ENCODE peak calls at places on chromosomes 5 and 9, in ten cellular contexts. K is left lung, R is cardiac fibroblast, B is foreskin fibroblast, E is GM23248, W is heart right ventricle, T is AG09309, Y is neural progenitor cell, L is Peyer's patch, I is fibroblast of villous mesenchyme. J is an unnamed sample.

GRCh38 chr9:111198936-111199335 is 131.1 kb downstream of the OR2K2 start:
- DNase-seq in I (no peak), E (peak), T (no peak), Y (no peak), L (no peak), W (no peak), B (peak), R (peak), K (no peak), J (no peak)

GRCh38 chr9:24118170-24118569 is 292.1 kb upstream of the ELAVL2 start:
- DNase-seq in Y (no peak), K (peak), B (no peak), E (no peak), T (no peak), I (no peak), W (no peak), L (no peak), R (no peak), J (no peak)

GRCh38 chr9:89603629-89604462 is 966 bp upstream of the GADD45G start:
- DNase-seq in T (no peak), B (peak), I (peak), W (peak), Y (peak), R (peak), E (peak), K (peak), L (peak), J (no peak)

GRCh38 chr9:34505370-34506120 is 17.2 kb downstream of the ENHO start:
- DNase-seq in K (no peak), L (no peak), B (no peak), Y (no peak), I (peak), E (peak), W (no peak), T (no peak), R (no peak), J (no peak)

GRCh38 chr5:96756985-96757384 is 50.8 kb downstream of the ERAP1 start:
- DNase-seq in K (no peak), I (no peak), Y (peak), E (peak), R (no peak), T (no peak), B (peak), L (no peak), W (no peak), J (no peak)

GRCh38 chr9:124551472-124552339 is 44.5 kb upstream of the NR5A1 start:
- DNase-seq in Y (peak), T (no peak), R (peak), B (peak), K (no peak), W (no peak), I (peak), L (no peak), E (peak), J (peak)

GRCh38 chr9:81244631-81245030 is 444.7 kb downstream of the TLE1 start:
- DNase-seq in L (no peak), W (no peak), E (peak), T (no peak), I (peak), K (no peak), Y (no peak), R (peak), B (peak), J (no peak)

GRCh38 chr5:139862313-139862712 is 66.7 kb downstream of the PSD2 start:
- DNase-seq in B (peak), E (peak), L (no peak), I (no peak), W (no peak), R (peak), T (peak), K (peak), Y (no peak), J (peak)

GRCh38 chr5:83714780-83715179 is 5.9 kb downstream of the HAPLN1 start:
- DNase-seq in Y (no peak), R (no peak), B (no peak), K (no peak), W (no peak), E (no peak), T (no peak), L (no peak), I (no peak), J (no peak)

GRCh38 chr9:126058631-126059030 is 268.0 kb upstream of the MVB12B start:
- DNase-seq in L (no peak), B (no peak), Y (no peak), I (no peak), K (peak), E (no peak), R (no peak), T (no peak), W (no peak), J (no peak)

GRCh38 chr9:111559000-111559610 is 34.1 kb downstream of the ZNF483 start:
- DNase-seq in T (no peak), K (no peak), R (peak), I (no peak), E (peak), L (peak), B (peak), W (no peak), Y (no peak), J (peak)

GRCh38 chr9:110198357-110198756 is 9.6 kb downstream of the C9orf152 start:
- DNase-seq in I (no peak), R (no peak), B (no peak), E (no peak), K (no peak), L (no peak), Y (no peak), W (no peak), T (no peak), J (no peak)

GRCh38 chr5:143229426-143229895 is 174.0 kb downstream of the NR3C1 start:
- DNase-seq in B (no peak), W (no peak), T (no peak), Y (peak), K (no peak), E (no peak), L (no peak), R (no peak), I (no peak), J (no peak)

GRCh38 chr5:60521379-60522298 is 178.3 kb downstream of the DEPDC1B start:
- DNase-seq in B (no peak), I (no peak), E (no peak), L (no peak), K (no peak), Y (no peak), T (no peak), R (no peak), W (no peak), J (no peak)
- H3K4me3 ChIP-seq in B (no peak), I (no peak), E (no peak), L (no peak), K (no peak), Y (no peak), T (no peak), R (no peak), W (no peak), J (no peak)

DNA sequence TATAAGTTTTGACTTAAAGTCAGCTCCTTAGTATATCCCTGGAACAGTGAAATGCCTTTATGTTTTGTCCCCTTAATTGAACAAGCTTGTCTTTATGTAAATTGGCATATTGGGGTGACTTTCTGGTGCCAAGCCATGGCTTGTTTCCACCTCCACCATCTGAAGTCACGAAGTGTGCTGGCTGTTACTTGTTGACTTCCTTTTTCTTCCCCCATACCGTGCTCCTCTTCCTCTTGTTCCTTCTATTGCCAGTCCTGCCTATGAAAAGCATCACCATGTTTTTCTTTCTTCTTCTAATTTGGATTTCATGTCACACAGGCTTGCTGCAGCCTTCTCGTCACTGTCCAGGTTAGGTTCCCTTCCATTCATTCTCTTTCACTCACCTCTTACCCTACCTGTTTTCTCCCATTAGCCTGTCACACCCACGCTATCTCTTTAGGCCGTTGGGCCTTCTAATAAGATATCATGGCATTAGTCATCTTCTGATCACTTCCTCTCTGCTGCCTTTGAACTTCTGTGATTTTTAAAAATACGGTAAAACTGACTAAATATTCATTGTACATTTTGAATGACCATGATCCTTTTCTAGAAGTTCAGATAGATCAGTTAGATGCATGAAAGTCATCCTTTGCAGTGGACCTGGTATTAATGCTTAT is 48.1 kb downstream of the IQGAP2 start:
- DNase-seq in K (no peak), L (no peak), T (no peak), E (no peak), W (no peak), Y (no peak), R (no peak), I (no peak), B (no peak), J (no peak)
- H3K4me3 ChIP-seq in K (no peak), L (no peak), T (no peak), E (no peak), W (no peak), Y (no peak), R (no peak), I (no peak), B (no peak), J (no peak)

GRCh38 chr5:175713930-175714329 is 56.1 kb downstream of the HRH2 start:
- DNase-seq in L (no peak), B (no peak), R (no peak), Y (no peak), T (no peak), W (no peak), I (no peak), K (peak), E (no peak), J (no peak)

GRCh38 chr5:175712313-175712680 is 54.4 kb downstream of the HRH2 start:
- DNase-seq in I (no peak), E (no peak), B (no peak), R (no peak), L (peak), Y (no peak), W (no peak), K (no peak), T (no peak), J (no peak)

GRCh38 chr5:175711472-175712312 is 53.8 kb downstream of the HRH2 start:
- DNase-seq in B (no peak), T (no peak), L (no peak), I (no peak), Y (no peak), W (no peak), E (no peak), R (no peak), K (peak), J (no peak)

GRCh38 chr5:175711031-175711430 is 53.2 kb downstream of the HRH2 start:
- DNase-seq in L (no peak), W (no peak), E (no peak), B (no peak), I (no peak), Y (no peak), T (no peak), K (no peak), R (no peak), J (no peak)

GRCh38 chr5:175712681-175713085 is 54.8 kb downstream of the HRH2 start:
- DNase-seq in L (peak), Y (no peak), E (no peak), W (no peak), B (no peak), R (no peak), T (no peak), K (peak), I (no peak), J (no peak)
- H3K4me3 ChIP-seq in L (no peak), Y (no peak), E (no peak), W (no peak), B (no peak), R (no peak), T (no peak), K (no peak), I (no peak), J (no peak)

DNA sequence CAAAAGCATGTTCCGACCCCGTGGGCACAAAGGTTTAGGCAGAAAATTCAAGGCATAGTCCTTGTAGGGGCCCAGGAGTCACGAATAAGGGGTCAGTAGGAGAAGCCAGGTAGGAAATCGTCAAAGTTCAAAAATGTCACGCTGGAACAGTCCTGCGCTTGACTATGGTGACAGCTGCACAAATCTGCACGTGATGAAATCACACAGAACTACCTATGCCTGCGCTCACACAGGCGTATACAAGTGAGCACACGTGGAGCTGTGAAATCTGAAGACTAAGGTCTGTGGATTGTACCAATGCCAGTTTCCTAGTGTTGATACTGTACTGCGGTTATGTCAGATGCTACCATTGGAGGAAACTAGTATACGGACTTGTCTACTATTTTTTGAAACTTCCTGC is 303.1 kb upstream of the PANK3 start:
- DNase-seq in Y (no peak), B (no peak), T (no peak), K (no peak), L (no peak), R (no peak), E (no peak), I (no peak), W (no peak), J (no peak)
- H3K4me3 ChIP-seq in Y (no peak), B (no peak), T (no peak), K (no peak), L (no peak), R (no peak), E (no peak), I (no peak), W (no peak), J (no peak)

GRCh38 chr9:136131629-136132499 is 13.2 kb upstream of the TMEM250 start:
- DNase-seq in E (no peak), Y (no peak), I (no peak), K (no peak), W (no peak), B (no peak), T (no peak), L (no peak), R (no peak), J (no peak)

GRCh38 chr9:136124976-136125692 is 6.5 kb upstream of the TMEM250 start:
- DNase-seq in T (no peak), R (no peak), Y (no peak), K (no peak), I (no peak), L (no peak), W (no peak), B (no peak), E (no peak), J (no peak)

GRCh38 chr9:136129176-136129575 is 10.5 kb upstream of the TMEM250 start:
- DNase-seq in B (no peak), I (no peak), T (no peak), Y (no peak), L (no peak), W (no peak), K (no peak), E (no peak), R (no peak), J (no peak)

GRCh38 chr9:136128436-136128835 is 9.8 kb upstream of the TMEM250 start:
- DNase-seq in B (no peak), R (no peak), E (no peak), I (no peak), K (no peak), Y (no peak), T (no peak), L (no peak), W (no peak), J (no peak)

DNA sequence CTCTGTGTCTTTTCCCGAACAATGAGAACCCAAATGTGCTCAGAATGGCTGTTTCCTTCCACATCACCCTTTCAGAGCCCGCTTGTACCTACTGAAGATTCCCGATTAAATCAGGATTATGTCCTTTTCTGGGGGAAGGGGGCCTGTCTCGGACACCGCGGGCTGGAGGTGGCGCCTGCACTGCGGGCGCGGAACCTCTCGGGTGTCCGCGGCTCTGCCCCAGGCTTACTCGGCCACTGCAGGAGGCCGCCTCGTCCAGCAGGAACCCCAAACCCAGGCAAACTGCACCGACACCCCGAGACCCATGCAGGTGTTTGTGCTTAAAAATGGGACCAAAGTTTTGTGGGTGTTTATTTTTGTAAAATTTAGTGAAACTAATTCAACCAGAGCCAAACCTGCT is 8.6 kb upstream of the TMEM250 start:
- DNase-seq in Y (no peak), T (no peak), R (no peak), K (no peak), W (no peak), B (no peak), I (no peak), E (no peak), L (no peak), J (no peak)
- H3K4me3 ChIP-seq in Y (no peak), T (no peak), R (no peak), K (no peak), W (no peak), B (no peak), I (no peak), E (no peak), L (no peak), J (no peak)

GRCh38 chr9:84271887-84272556 is 68.5 kb downstream of the SLC28A3 start:
- DNase-seq in T (no peak), R (peak), E (peak), L (no peak), B (peak), I (peak), Y (peak), W (no peak), K (no peak), J (no peak)
- H3K4me3 ChIP-seq in T (peak), R (peak), E (peak), L (no peak), B (peak), I (peak), Y (peak), W (peak), K (no peak), J (peak)

GRCh38 chr9:131349881-131350563 is 43.9 kb upstream of the PRRC2B start:
- DNase-seq in W (peak), I (peak), L (peak), K (peak), T (no peak), B (peak), E (peak), Y (peak), R (peak), J (peak)
- H3K4me3 ChIP-seq in W (peak), I (peak), L (no peak), K (no peak), T (peak), B (peak), E (peak), Y (peak), R (peak), J (peak)

GRCh38 chr9:130834371-130835311 is at the start of gene ABL1:
- DNase-seq in B (peak), I (peak), K (peak), W (peak), E (peak), R (peak), Y (peak), L (peak), T (no peak), J (peak)

GRCh38 chr9:130839237-130840111 is 4.4 kb downstream of the ABL1 start:
- DNase-seq in W (no peak), B (no peak), Y (no peak), K (no peak), T (no peak), L (no peak), E (peak), R (no peak), I (no peak), J (no peak)

GRCh38 chr9:130835441-130836298 is 616 bp downstream of the ABL1 start:
- DNase-seq in T (no peak), Y (peak), E (peak), W (peak), I (peak), L (peak), B (peak), K (peak), R (peak), J (no peak)

GRCh38 chr9:130837002-130837511 is 2.0 kb downstream of the ABL1 start:
- DNase-seq in L (no peak), I (peak), T (no peak), K (no peak), R (peak), B (peak), E (peak), W (no peak), Y (no peak), J (no peak)

GRCh38 chr9:130837644-130838043 is 2.6 kb downstream of the ABL1 start:
- DNase-seq in L (no peak), B (no peak), R (no peak), I (no peak), Y (peak), E (no peak), T (no peak), W (no peak), K (no peak), J (no peak)
- H3K4me3 ChIP-seq in L (no peak), B (peak), R (peak), I (peak), Y (peak), E (peak), T (peak), W (peak), K (no peak), J (peak)

GRCh38 chr9:6923081-6923480 is 165.3 kb downstream of the KDM4C start:
- DNase-seq in E (no peak), Y (no peak), B (no peak), W (no peak), R (peak), K (no peak), T (no peak), I (no peak), L (no peak), J (no peak)

GRCh38 chr9:6924149-6924548 is 166.4 kb downstream of the KDM4C start:
- DNase-seq in I (no peak), E (no peak), L (no peak), T (no peak), R (no peak), K (no peak), B (no peak), W (no peak), Y (peak), J (no peak)

GRCh38 chr9:6922124-6922676 is 164.4 kb downstream of the KDM4C start:
- DNase-seq in I (no peak), W (no peak), T (no peak), Y (no peak), R (no peak), E (no peak), B (no peak), K (no peak), L (no peak), J (no peak)

GRCh38 chr9:6921335-6921734 is 163.6 kb downstream of the KDM4C start:
- DNase-seq in K (no peak), E (no peak), T (no peak), W (no peak), R (no peak), L (no peak), B (no peak), I (no peak), Y (no peak), J (no peak)

DNA sequence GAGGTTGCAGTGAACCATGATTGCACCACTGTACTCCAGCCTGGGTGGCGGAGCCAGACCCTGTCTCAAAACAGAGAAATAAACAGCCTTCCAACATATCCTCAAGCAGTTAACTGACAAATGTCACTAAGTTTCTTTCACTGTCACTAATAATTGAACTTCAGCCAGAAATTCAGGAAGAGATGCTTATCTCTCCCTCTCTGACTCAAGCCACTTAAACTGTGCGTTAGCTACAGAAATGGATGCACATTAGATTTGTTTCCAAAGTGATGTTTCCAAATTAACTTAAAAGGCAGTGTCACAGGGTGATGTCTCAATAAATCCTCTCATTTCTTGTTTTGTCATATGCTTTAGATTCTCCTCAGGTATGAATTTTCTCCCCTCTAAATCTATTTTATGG is 164.9 kb downstream of the KDM4C start:
- DNase-seq in E (no peak), T (no peak), B (no peak), L (no peak), Y (no peak), K (no peak), I (no peak), R (no peak), W (no peak), J (no peak)
- H3K4me3 ChIP-seq in E (no peak), T (no peak), B (no peak), L (no peak), Y (no peak), K (no peak), I (no peak), R (no peak), W (no peak), J (no peak)

J was measured in brain microvascular endothelial cell.